ENCODE peak calls at places on chromosomes 3 and 15, in five cellular contexts. W, M, C, Z and K are unnamed samples.

GRCh38 chr3:28476194-28476593 is 127.6 kb upstream of the AZI2 start:
- DNase-seq in W (peak), M (peak), C (no peak), Z (no peak), K (no peak)

GRCh38 chr3:110384601-110385000 is 687.0 kb upstream of the NECTIN3 start:
- DNase-seq in W (peak), M (peak), C (no peak), Z (no peak), K (no peak)

GRCh38 chr3:158864492-158864891 is 62.6 kb downstream of the MFSD1 start:
- DNase-seq in W (no peak), M (no peak), C (no peak), Z (no peak), K (no peak)

GRCh38 chr15:32718822-32719716 is 1.3 kb downstream of the GREM1 start:
- DNase-seq in W (no peak), M (peak), C (no peak), Z (no peak), K (peak)

GRCh38 chr3:46922426-46922825 is 44.9 kb downstream of the PTH1R start:
- DNase-seq in W (no peak), M (no peak), C (no peak), Z (no peak), K (no peak)

GRCh38 chr3:50317303-50317702 is 5.2 kb downstream of the HYAL2 start:
- DNase-seq in W (no peak), M (no peak), C (no peak), Z (no peak), K (no peak)

GRCh38 chr15:98315951-98316350 is 332.4 kb upstream of the IGF1R start:
- DNase-seq in W (no peak), M (no peak), C (no peak), Z (no peak), K (no peak)

GRCh38 chr15:83837946-83838571 is 184.1 kb downstream of the ADAMTSL3 start:
- DNase-seq in W (peak), M (peak), C (no peak), Z (peak), K (peak)

GRCh38 chr15:74257105-74257504 is 21.0 kb downstream of the CCDC33 start:
- DNase-seq in W (no peak), M (no peak), C (no peak), Z (no peak), K (no peak)

GRCh38 chr3:133158686-133159085 is 120.5 kb downstream of the TMEM108 start:
- DNase-seq in W (no peak), M (no peak), C (no peak), Z (no peak), K (no peak)

GRCh38 chr15:73746883-73747282 is 6.3 kb downstream of the INSYN1 start:
- DNase-seq in W (no peak), M (no peak), C (peak), Z (no peak), K (no peak)

GRCh38 chr3:151009981-151010380 is 37.5 kb upstream of the CLRN1 start:
- DNase-seq in W (no peak), M (no peak), C (no peak), Z (no peak), K (no peak)

GRCh38 chr15:84764989-84765388 is 16.6 kb downstream of the ZNF592 start:
- DNase-seq in W (no peak), M (no peak), C (no peak), Z (no peak), K (no peak)

GRCh38 chr3:15858547-15859506 is 61.0 kb upstream of the ANKRD28 start:
- DNase-seq in W (no peak), M (peak), C (peak), Z (no peak), K (peak)
- H3K18ac ChIP-seq in W (no peak), M (peak), C (peak), Z (peak), K (peak)

DNA sequence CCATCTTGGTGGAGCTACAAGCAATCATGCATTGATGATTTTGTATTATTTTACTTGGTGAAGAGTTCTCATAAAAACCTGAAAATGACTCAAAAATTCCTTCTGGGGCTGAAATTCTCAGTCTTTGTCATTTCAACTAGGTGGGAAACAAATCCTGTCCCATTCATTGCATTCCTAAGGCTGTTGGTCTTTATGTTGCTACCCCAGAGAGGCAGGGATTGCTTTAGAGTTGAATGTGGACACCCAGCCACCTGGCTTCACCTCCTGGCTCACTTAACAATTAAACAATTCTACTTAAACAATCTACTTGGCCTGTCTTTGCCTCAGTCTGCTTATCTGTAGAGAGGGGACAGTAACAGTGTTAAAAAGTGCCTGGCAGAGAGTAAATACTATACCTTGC is 117.3 kb upstream of the UBE3A start:
- DNase-seq in W (no peak), M (no peak), C (no peak), Z (no peak), K (no peak)
- H3K14ac ChIP-seq in W (no peak), M (no peak), C (no peak), Z (no peak), K (no peak)

GRCh38 chr3:24522155-24522579 is 27.5 kb upstream of the THRB start:
- DNase-seq in W (no peak), M (no peak), C (no peak), Z (no peak), K (peak)
- H3K4me3 ChIP-seq in W (no peak), M (peak), C (peak), Z (peak), K (peak)

GRCh38 chr15:42921049-42921731 is 612 bp upstream of the TTBK2 start:
- DNase-seq in W (peak), M (peak), C (peak), Z (no peak), K (peak)

GRCh38 chr15:42919794-42920280 is 741 bp downstream of the TTBK2 start:
- DNase-seq in W (peak), M (peak), C (peak), Z (no peak), K (no peak)

GRCh38 chr15:42918047-42918446 is 2.5 kb downstream of the TTBK2 start:
- DNase-seq in W (no peak), M (no peak), C (no peak), Z (no peak), K (no peak)

GRCh38 chr15:42919308-42919707 is 1.3 kb downstream of the TTBK2 start:
- DNase-seq in W (peak), M (no peak), C (no peak), Z (no peak), K (no peak)

GRCh38 chr15:42920281-42921048 is at the start of gene TTBK2:
- DNase-seq in W (peak), M (peak), C (peak), Z (peak), K (peak)
- H3K18ac ChIP-seq in W (peak), M (no peak), C (peak), Z (no peak), K (peak)

GRCh38 chr3:44128057-44128775 is 113.5 kb upstream of the TOPAZ1 start:
- DNase-seq in W (no peak), M (no peak), C (no peak), Z (no peak), K (no peak)
- H3K14ac ChIP-seq in W (no peak), M (peak), C (no peak), Z (peak), K (no peak)

GRCh38 chr3:171967932-171968678 is 71.3 kb upstream of the FNDC3B start:
- DNase-seq in W (peak), M (peak), C (no peak), Z (no peak), K (no peak)
- H3K4me3 ChIP-seq in W (no peak), M (no peak), C (peak), Z (no peak), K (no peak)

GRCh38 chr3:18233987-18234716 is 191.0 kb downstream of the SATB1 start:
- DNase-seq in W (no peak), M (no peak), C (no peak), Z (no peak), K (peak)
- H3K18ac ChIP-seq in W (no peak), M (no peak), C (no peak), Z (no peak), K (no peak)